ENCODE peak calls at places on chromosomes 5 and 9, in four cellular contexts. M is dorsolateral prefrontal cortex, D is Peyer's patch, C is HFFc6. A is an unnamed sample.

GRCh38 chr9:133910855-133911514 is 81.1 kb downstream of the VAV2 start:
- DNase-seq in C (no peak), D (no peak), M (no peak), A (no peak)

GRCh38 chr9:6759114-6759977 is 1.6 kb downstream of the KDM4C start:
- DNase-seq in M (peak; percentile 26), C (peak; percentile 93), D (no peak), A (no peak)

GRCh38 chr9:129712595-129713524 is 40.0 kb downstream of the PTGES start:
- DNase-seq in D (no peak), M (no peak), C (peak; percentile 82), A (no peak)

GRCh38 chr5:73654171-73654811 is 28.3 kb downstream of the ARHGEF28 start:
- DNase-seq in M (no peak), D (no peak), C (peak; percentile 40), A (no peak)

GRCh38 chr5:447501-447900 is 4.5 kb downstream of the EXOC3 start:
- DNase-seq in M (no peak), C (no peak), D (no peak), A (peak; percentile 10)

GRCh38 chr9:71079451-71079850 is 42.0 kb downstream of the TRPM3 start:
- DNase-seq in D (no peak), C (peak; percentile 41), M (no peak), A (no peak)

GRCh38 chr9:17018001-17018491 is 116.8 kb upstream of the CNTLN start:
- DNase-seq in D (no peak), M (no peak), C (peak; percentile 88), A (no peak)

GRCh38 chr9:82404484-82405280 is 416.1 kb downstream of the SPATA31D1 start:
- DNase-seq in C (no peak), D (no peak), M (no peak), A (no peak)

GRCh38 chr5:154993461-154993860 is 20.1 kb upstream of the KIF4B start:
- DNase-seq in D (no peak), C (no peak), M (no peak), A (no peak)

GRCh38 chr9:127535834-127536233 is 76.2 kb upstream of the STXBP1 start:
- DNase-seq in D (no peak), C (peak; percentile 54), M (no peak), A (no peak)

GRCh38 chr5:157328277-157328912 is 62.5 kb downstream of the CYFIP2 start:
- DNase-seq in C (peak; percentile 75), D (peak; percentile 35), M (peak; percentile 73), A (no peak)

GRCh38 chr9:110330484-110331115 is 7.1 kb downstream of the TXNDC8 start:
- DNase-seq in D (no peak), C (peak; percentile 4), M (no peak), A (no peak)

GRCh38 chr5:65395526-65396155 is 86.1 kb downstream of the ADAMTS6 start:
- DNase-seq in D (no peak), C (no peak), M (no peak), A (no peak)

GRCh38 chr5:32710859-32711692 is at the start of gene NPR3:
- DNase-seq in D (no peak), M (no peak), C (peak; percentile 71), A (no peak)

GRCh38 chr9:38276751-38277439 is 115.6 kb upstream of the ALDH1B1 start:
- DNase-seq in M (no peak), D (no peak), C (no peak), A (no peak)

GRCh38 chr9:24073237-24073636 is 247.2 kb upstream of the ELAVL2 start:
- DNase-seq in D (no peak), C (no peak), M (no peak), A (no peak)

GRCh38 chr9:112075009-112075378 is 100.1 kb downstream of the SUSD1 start:
- DNase-seq in D (no peak), M (no peak), C (no peak), A (no peak)

GRCh38 chr5:91007780-91008402 is 375.2 kb downstream of the ARRDC3 start:
- DNase-seq in C (no peak), M (no peak), D (no peak), A (no peak)

GRCh38 chr5:66337827-66338226 is 193.7 kb downstream of the SREK1 start:
- DNase-seq in D (no peak), C (no peak), M (no peak), A (no peak)

GRCh38 chr5:94184870-94185269 is 433.5 kb downstream of the KIAA0825 start:
- DNase-seq in M (no peak), D (no peak), C (no peak), A (no peak)

GRCh38 chr5:94180761-94181160 is 437.6 kb downstream of the KIAA0825 start:
- DNase-seq in M (no peak), D (no peak), C (no peak), A (no peak)

GRCh38 chr5:94181940-94182339 is 436.5 kb downstream of the KIAA0825 start:
- DNase-seq in C (peak; percentile 28), M (no peak), D (no peak), A (no peak)
- TF ChIP-seq CTCF in C (peak; percentile 22), M (no peak), D (no peak), A (no peak)

GRCh38 chr5:122785294-122785693 is 10.4 kb downstream of the SNX2 start:
- DNase-seq in D (no peak), M (no peak), C (no peak), A (no peak)

GRCh38 chr5:122788371-122788770 is 13.5 kb downstream of the SNX2 start:
- DNase-seq in C (no peak), M (no peak), D (no peak), A (no peak)

GRCh38 chr5:122790354-122791123 is 15.7 kb downstream of the SNX2 start:
- DNase-seq in D (no peak), C (no peak), M (no peak), A (no peak)

GRCh38 chr5:122789461-122790171 is 14.7 kb downstream of the SNX2 start:
- DNase-seq in C (no peak), M (no peak), D (no peak), A (no peak)

GRCh38 chr5:122788996-122789395 is 14.1 kb downstream of the SNX2 start:
- DNase-seq in M (no peak), D (no peak), C (no peak), A (no peak)
- TF ChIP-seq CTCF in M (no peak), D (no peak), C (no peak), A (no peak)

DNA sequence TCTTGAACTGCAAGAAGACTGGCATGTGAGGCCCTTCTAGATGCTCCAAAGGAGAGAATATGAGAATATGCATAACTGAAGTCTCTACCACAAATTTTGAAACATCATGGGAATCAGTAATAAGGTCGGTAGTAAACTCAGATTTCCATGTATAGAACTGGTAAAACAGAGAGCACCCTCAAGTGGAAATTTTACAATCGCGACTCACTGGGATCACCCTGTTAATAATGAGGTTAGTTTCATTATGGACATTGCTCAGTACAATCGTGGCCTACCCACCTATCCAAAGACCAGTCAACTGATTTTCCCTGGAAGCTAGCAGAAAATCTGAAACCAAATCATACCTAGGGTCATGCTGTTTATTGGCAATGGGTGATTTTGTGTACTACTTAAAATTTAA is 308.1 kb downstream of the ACTL7B start:
- DNase-seq in M (no peak), C (no peak), D (no peak), A (no peak)
- TF ChIP-seq CTCF in M (no peak), C (no peak), D (no peak), A (no peak)

GRCh38 chr5:178208540-178209227 is 4.4 kb downstream of the HNRNPAB start:
- DNase-seq in C (no peak), M (no peak), D (no peak), A (no peak)
- TF ChIP-seq CTCF in C (peak; percentile 63), M (peak; percentile 9), D (no peak), A (no peak)